ENCODE peak calls at places on chromosomes 13 and 19, in five cellular contexts. E, K, A, I and Z are unnamed samples.

GRCh38 chr13:78978381-78978998 is 319.5 kb upstream of the OBI1 start:
- DNase-seq in K (peak), I (peak), E (peak), A (peak), Z (no peak)

GRCh38 chr13:67736646-67737420 is 506.7 kb upstream of the PCDH9 start:
- DNase-seq in I (no peak), E (peak), K (peak), A (no peak), Z (no peak)

GRCh38 chr13:100100115-100100879 is 11.4 kb downstream of the PCCA start:
- DNase-seq in I (no peak), A (no peak), K (peak), E (no peak), Z (no peak)

GRCh38 chr13:65095118-65095517 is 2135.0 kb downstream of the PCDH9 start:
- DNase-seq in I (no peak), K (no peak), E (no peak), A (no peak), Z (no peak)

GRCh38 chr19:34480971-34481821 is at the start of gene WTIP:
- DNase-seq in I (no peak), A (no peak), E (peak), K (peak), Z (no peak)

GRCh38 chr13:19910336-19911072 is 47.1 kb upstream of the ZMYM5 start:
- DNase-seq in E (no peak), K (no peak), I (no peak), A (no peak), Z (no peak)

GRCh38 chr13:71219671-71220070 is 647.3 kb downstream of the DACH1 start:
- DNase-seq in I (no peak), K (no peak), A (no peak), E (no peak), Z (no peak)

GRCh38 chr19:7681336-7682174 is 922 bp downstream of the TRAPPC5 start:
- DNase-seq in A (no peak), K (peak), E (peak), I (peak), Z (peak)

GRCh38 chr19:38617764-38618589 is at the start of gene MAP4K1:
- DNase-seq in I (peak), E (no peak), K (no peak), A (peak), Z (peak)

GRCh38 chr13:39054112-39054511 is 15.9 kb downstream of the NHLRC3 start:
- DNase-seq in A (no peak), I (no peak), K (no peak), E (no peak), Z (no peak)

GRCh38 chr19:49793561-49793840 is 19.6 kb downstream of the FUZ start:
- DNase-seq in A (no peak), K (peak), E (no peak), I (peak), Z (no peak)

GRCh38 chr13:20691616-20692015 is 11.9 kb upstream of the IL17D start:
- DNase-seq in K (no peak), I (no peak), A (no peak), E (no peak), Z (no peak)

GRCh38 chr19:28281676-28282075 is 931.3 kb downstream of the UQCRFS1 start:
- DNase-seq in K (no peak), E (no peak), I (no peak), A (no peak), Z (no peak)

GRCh38 chr19:4279530-4280422 is 710 bp downstream of the SHD start:
- DNase-seq in K (no peak), I (no peak), E (no peak), A (no peak), Z (no peak)

GRCh38 chr19:29002336-29002735 is 210.6 kb downstream of the UQCRFS1 start:
- DNase-seq in K (no peak), I (no peak), E (no peak), A (no peak), Z (no peak)

GRCh38 chr13:66895780-66896179 is 334.4 kb downstream of the PCDH9 start:
- DNase-seq in E (no peak), K (no peak), A (no peak), I (no peak), Z (no peak)

GRCh38 chr13:106596287-106596937 is 28.5 kb upstream of the ARGLU1 start:
- DNase-seq in A (no peak), K (no peak), E (no peak), I (no peak), Z (no peak)

GRCh38 chr19:48739835-48740704 is at the start of gene RASIP1:
- DNase-seq in A (no peak), K (no peak), E (no peak), I (no peak), Z (no peak)